ENCODE peak calls at places on chromosomes 12 and 14, in eight cellular contexts. One of them, this sample, is unnamed.
A peak's percentile ranks its signal among the peaks of the same experiment; 100 is the strongest.

GRCh38 chr12:27498761-27499160 is 25.2 kb upstream of the PPFIBP1 start:
- DNase-seq in HL-60: peak; percentile 43
- DNase-seq in HuH-7: no peak
- DNase-seq in HFFc6: no peak
- DNase-seq in EL: no peak
- DNase-seq in MCF 10A: peak; percentile 22
- DNase-seq in SW 1271: no peak
- DNase-seq in HTR-8/SVneo: no peak
- DNase-seq in this sample: no peak

GRCh38 chr12:127411981-127412380 is 855.0 kb upstream of the TMEM132C start:
- DNase-seq in HL-60: no peak
- DNase-seq in EL: no peak
- DNase-seq in HuH-7: no peak
- DNase-seq in HTR-8/SVneo: no peak
- DNase-seq in MCF 10A: no peak
- DNase-seq in SW 1271: no peak
- DNase-seq in HFFc6: no peak
- DNase-seq in this sample: no peak

GRCh38 chr12:102948941-102949352 is 8.5 kb upstream of the ASCL1 start:
- DNase-seq in HTR-8/SVneo: peak; percentile 32
- DNase-seq in HFFc6: no peak
- DNase-seq in HL-60: no peak
- DNase-seq in MCF 10A: peak; percentile 42
- DNase-seq in HuH-7: peak; percentile 42
- DNase-seq in SW 1271: no peak
- DNase-seq in EL: peak; percentile 31
- DNase-seq in this sample: peak; percentile 13

GRCh38 chr12:66397574-66397973 is 95.3 kb downstream of the HELB start:
- DNase-seq in HL-60: no peak
- DNase-seq in HTR-8/SVneo: no peak
- DNase-seq in EL: no peak
- DNase-seq in HuH-7: no peak
- DNase-seq in SW 1271: no peak
- DNase-seq in HFFc6: no peak
- DNase-seq in MCF 10A: no peak
- DNase-seq in this sample: no peak

GRCh38 chr12:6917491-6918231 is 3.3 kb downstream of the ENO2 start:
- DNase-seq in HFFc6: no peak
- DNase-seq in MCF 10A: no peak
- DNase-seq in HTR-8/SVneo: no peak
- DNase-seq in HuH-7: no peak
- DNase-seq in HL-60: no peak
- DNase-seq in EL: peak; percentile 71
- DNase-seq in SW 1271: no peak
- DNase-seq in this sample: no peak

GRCh38 chr12:49264873-49265792 is at the start of gene TUBA1C:
- DNase-seq in MCF 10A: peak; percentile 96
- DNase-seq in HL-60: peak; percentile 95
- DNase-seq in HuH-7: peak; percentile 96
- DNase-seq in EL: peak; percentile 96
- DNase-seq in SW 1271: peak; percentile 76
- DNase-seq in HTR-8/SVneo: peak; percentile 94
- DNase-seq in HFFc6: peak; percentile 92
- DNase-seq in this sample: peak; percentile 79

GRCh38 chr12:93214523-93215289 is 163.0 kb upstream of the NUDT4 start:
- DNase-seq in HuH-7: no peak
- DNase-seq in SW 1271: no peak
- DNase-seq in HL-60: no peak
- DNase-seq in EL: no peak
- DNase-seq in MCF 10A: no peak
- DNase-seq in HTR-8/SVneo: no peak
- DNase-seq in HFFc6: no peak
- DNase-seq in this sample: no peak

GRCh38 chr12:15682826-15683225 is 106.4 kb downstream of the EPS8 start:
- DNase-seq in EL: peak; percentile 75
- DNase-seq in SW 1271: no peak
- DNase-seq in HFFc6: peak; percentile 50
- DNase-seq in MCF 10A: no peak
- DNase-seq in HL-60: no peak
- DNase-seq in HuH-7: no peak
- DNase-seq in HTR-8/SVneo: no peak
- DNase-seq in this sample: no peak

GRCh38 chr12:132445884-132446471 is 44.0 kb upstream of the FBRSL1 start:
- DNase-seq in MCF 10A: no peak
- DNase-seq in SW 1271: no peak
- DNase-seq in EL: no peak
- DNase-seq in HuH-7: no peak
- DNase-seq in HFFc6: no peak
- DNase-seq in HL-60: peak; percentile 89
- DNase-seq in HTR-8/SVneo: no peak
- DNase-seq in this sample: peak; percentile 71

GRCh38 chr14:55127491-55127951 is 1.5 kb upstream of the LGALS3 start:
- DNase-seq in MCF 10A: peak; percentile 26
- DNase-seq in HTR-8/SVneo: peak; percentile 79
- DNase-seq in SW 1271: no peak
- DNase-seq in HFFc6: peak; percentile 92
- DNase-seq in EL: peak; percentile 88
- DNase-seq in HuH-7: peak; percentile 62
- DNase-seq in HL-60: no peak
- DNase-seq in this sample: no peak

GRCh38 chr14:104110491-104111209 is 25.1 kb downstream of the ASPG start:
- DNase-seq in HFFc6: no peak
- DNase-seq in MCF 10A: no peak
- DNase-seq in EL: no peak
- DNase-seq in HTR-8/SVneo: no peak
- DNase-seq in HL-60: no peak
- DNase-seq in HuH-7: no peak
- DNase-seq in SW 1271: no peak
- DNase-seq in this sample: no peak

GRCh38 chr12:54959291-54960018 is 25.1 kb downstream of the TESPA1 start:
- DNase-seq in HuH-7: no peak
- DNase-seq in HL-60: no peak
- DNase-seq in MCF 10A: no peak
- DNase-seq in HTR-8/SVneo: no peak
- DNase-seq in SW 1271: no peak
- DNase-seq in EL: no peak
- DNase-seq in HFFc6: no peak
- DNase-seq in this sample: no peak

GRCh38 chr14:39212034-39212433 is 21.7 kb upstream of the MIA2 start:
- DNase-seq in HFFc6: peak; percentile 8
- DNase-seq in HL-60: no peak
- DNase-seq in SW 1271: no peak
- DNase-seq in HTR-8/SVneo: no peak
- DNase-seq in HuH-7: no peak
- DNase-seq in MCF 10A: peak; percentile 46
- DNase-seq in EL: peak; percentile 32
- DNase-seq in this sample: no peak

This sample was measured in effector memory CD4-positive, alpha-beta T cell.